ENCODE peak calls at places on chromosomes 7 and 10, in seven cellular contexts. S is iPS DF 19.7; E is right cardiac atrium; O is activated T-helper 9 cell treated with anti-CD3 and anti-CD28 coated beads, Interleukin-2, amount 50 U/mL, for 16 hours; D is RPMI7951; Z is stimulated activated CD4-positive, alpha-beta T cell treated with anti-CD3 and anti-CD28 coated beads, Interleukin-2, amount 100 ng/mL, for 24 hours; T is ELR. I is an unnamed sample.
A peak's percentile ranks its signal among the peaks of the same experiment; 100 is the strongest.

GRCh38 chr10:88292185-88292514 is 291.0 kb downstream of the RNLS start:
- DNase-seq in S (no peak), E (no peak), O (no peak), D (no peak), Z (no peak), T (no peak), I (no peak)

GRCh38 chr10:71302451-71302850 is 16.6 kb upstream of the SLC29A3 start:
- DNase-seq in S (no peak), E (no peak), O (no peak), D (no peak), Z (no peak), T (no peak), I (no peak)

GRCh38 chr7:15352807-15353206 is 209.0 kb downstream of the AGMO start:
- DNase-seq in S (no peak), E (no peak), O (no peak), D (no peak), Z (no peak), T (peak; percentile 48), I (no peak)

GRCh38 chr7:52423251-52423650 is 612.2 kb upstream of the POM121L12 start:
- DNase-seq in S (no peak), E (no peak), O (no peak), D (no peak), Z (no peak), T (no peak), I (no peak)

GRCh38 chr7:362416-363096 is 72.6 kb downstream of the FOXL3 start:
- DNase-seq in S (no peak), E (peak; percentile 64), O (no peak), D (peak; percentile 30), Z (peak; percentile 47), T (no peak), I (no peak)

GRCh38 chr10:75977146-75977545 is 545.7 kb downstream of the LRMDA start:
- DNase-seq in S (no peak), E (no peak), O (no peak), D (no peak), Z (no peak), T (no peak), I (no peak)

GRCh38 chr10:50561816-50562215 is 61.9 kb downstream of the SGMS1 start:
- DNase-seq in S (no peak), E (no peak), O (no peak), D (no peak), Z (no peak), T (peak; percentile 37), I (peak; percentile 44)

GRCh38 chr7:7265676-7266075 is 83.3 kb downstream of the C1GALT1 start:
- DNase-seq in S (no peak), E (peak; percentile 12), O (no peak), D (peak; percentile 90), Z (no peak), T (no peak), I (no peak)

GRCh38 chr7:41796331-41796730 is 93.4 kb upstream of the INHBA start:
- DNase-seq in S (no peak), E (no peak), O (no peak), D (no peak), Z (no peak), T (peak; percentile 28), I (no peak)

I was measured in GM13977.